ENCODE peak calls at places on chromosomes 5 and 9, in nine cellular contexts. P is HCT116; V is IMR-90; J is adrenal gland; L is body of pancreas; W is upper lobe of right lung; A is CD4-positive, CD25-positive, alpha-beta regulatory T cell; Z is mammary epithelial cell; R is sigmoid colon. D is an unnamed sample. For H3K27me3 and H3K4me1, the result is how much of the 10 kb centered on the place peaks cover.

GRCh38 chr5:86671536-86671935 is 53.8 kb downstream of the COX7C start:
- DNase-seq in P (no peak), V (no peak), J (no peak), L (no peak), W (no peak), A (no peak), Z (no peak), R (no peak), D (no peak)

GRCh38 chr5:135042595-135042994 is 8.6 kb upstream of the PITX1 start:
- DNase-seq in P (no peak), V (no peak), J (no peak), L (no peak), W (no peak), A (no peak), Z (no peak), R (no peak), D (no peak)

GRCh38 chr9:109448223-109448622 is 49.9 kb downstream of the PTPN3 start:
- DNase-seq in P (no peak), V (peak), J (no peak), L (no peak), W (no peak), A (no peak), Z (peak), R (no peak), D (no peak)

GRCh38 chr9:127977877-127978647 is 2.7 kb downstream of the EEIG1 start:
- DNase-seq in P (no peak), V (peak), J (peak), L (peak), W (peak), A (no peak), Z (peak), R (peak), D (peak)

GRCh38 chr5:171858303-171858702 is 72.7 kb downstream of the SMIM23 start:
- DNase-seq in P (no peak), V (no peak), J (no peak), L (no peak), W (no peak), A (no peak), Z (no peak), R (no peak), D (no peak)

GRCh38 chr5:9545959-9546851 is at the start of gene SEMA5A:
- DNase-seq in P (no peak), V (peak), J (peak), L (peak), W (peak), A (no peak), Z (peak), R (peak), D (peak)

GRCh38 chr9:93258818-93259489 is 75.0 kb downstream of the WNK2 start:
- DNase-seq in P (no peak), V (no peak), J (peak), L (peak), W (peak), A (no peak), Z (no peak), R (peak), D (no peak)

GRCh38 chr9:120484162-120484561 is 95.8 kb downstream of the CDK5RAP2 start:
- DNase-seq in P (no peak), V (no peak), J (no peak), L (no peak), W (no peak), A (no peak), Z (no peak), R (no peak), D (no peak)

GRCh38 chr5:91187032-91187431 is 196.1 kb downstream of the ARRDC3 start:
- DNase-seq in P (no peak), V (no peak), J (no peak), L (no peak), W (no peak), A (no peak), Z (peak), R (no peak), D (no peak)

GRCh38 chr5:156479864-156480263 is 152.9 kb downstream of the SGCD start:
- DNase-seq in P (no peak), V (peak), J (no peak), L (no peak), W (no peak), A (no peak), Z (no peak), R (no peak), D (no peak)

GRCh38 chr5:10797246-10797645 is 36.2 kb upstream of the DAP start:
- DNase-seq in P (no peak), V (peak), J (no peak), L (no peak), W (no peak), A (no peak), Z (peak), R (no peak), D (no peak)

GRCh38 chr9:110918316-110919054 is 119.8 kb downstream of the LPAR1 start:
- DNase-seq in P (no peak), V (peak), J (no peak), L (no peak), W (no peak), A (no peak), Z (peak), R (no peak), D (peak)

GRCh38 chr5:135062216-135063055 is 28.4 kb upstream of the PITX1 start:
- DNase-seq in P (no peak), V (no peak), J (no peak), L (no peak), W (no peak), A (no peak), Z (no peak), R (peak), D (no peak)

GRCh38 chr5:39584921-39585320 is 160.1 kb upstream of the DAB2 start:
- DNase-seq in P (no peak), V (peak), J (no peak), L (no peak), W (no peak), A (no peak), Z (no peak), R (no peak), D (peak)

GRCh38 chr5:123429993-123430392 is 6.8 kb upstream of the CEP120 start:
- DNase-seq in P (peak), V (peak), J (peak), L (no peak), W (no peak), A (no peak), Z (peak), R (no peak), D (no peak)

GRCh38 chr9:35516481-35516880 is 26.6 kb downstream of the RUSC2 start:
- DNase-seq in P (no peak), V (peak), J (no peak), L (no peak), W (no peak), A (no peak), Z (peak), R (no peak), D (peak)

GRCh38 chr9:6356441-6356840 is 28.3 kb downstream of the TPD52L3 start:
- DNase-seq in P (no peak), V (no peak), J (no peak), L (no peak), W (no peak), A (no peak), Z (peak), R (no peak), D (no peak)

GRCh38 chr9:36991516-36992134 is 42.4 kb downstream of the PAX5 start:
- DNase-seq in P (peak), V (no peak), J (no peak), L (no peak), W (peak), A (no peak), Z (peak), R (no peak), D (no peak)

GRCh38 chr5:68368686-68369359 is 153.3 kb downstream of the PIK3R1 start:
- DNase-seq in P (no peak), V (peak), J (no peak), L (no peak), W (no peak), A (peak), Z (peak), R (no peak), D (no peak)

GRCh38 chr5:112883192-112883591 is 22.1 kb downstream of the SRP19 start:
- DNase-seq in P (no peak), V (no peak), J (no peak), L (no peak), W (no peak), A (no peak), Z (no peak), R (no peak), D (no peak)

GRCh38 chr5:96780626-96781025 is 27.1 kb downstream of the ERAP1 start:
- DNase-seq in P (no peak), V (peak), J (no peak), L (no peak), W (no peak), A (no peak), Z (peak), R (no peak), D (no peak)

GRCh38 chr9:91771027-91771426 is 179.0 kb downstream of the ROR2 start:
- DNase-seq in P (no peak), V (peak), J (no peak), L (peak), W (no peak), A (no peak), Z (peak), R (peak), D (peak)

GRCh38 chr5:138000102-138000723 is 32.7 kb downstream of the FAM13B start:
- DNase-seq in P (peak), V (peak), J (peak), L (no peak), W (no peak), A (no peak), Z (peak), R (no peak), D (no peak)

GRCh38 chr9:18877984-18878383 is 155.0 kb downstream of the SAXO1 start:
- DNase-seq in P (no peak), V (no peak), J (no peak), L (no peak), W (no peak), A (no peak), Z (no peak), R (no peak), D (no peak)

GRCh38 chr9:127158995-127159801 is 36.8 kb upstream of the ANGPTL2 start:
- DNase-seq in P (peak), V (peak), J (peak), L (peak), W (peak), A (no peak), Z (peak), R (peak), D (peak)

GRCh38 chr9:106874031-106874430 is 11.1 kb downstream of the ZNF462 start:
- DNase-seq in P (no peak), V (no peak), J (no peak), L (no peak), W (no peak), A (no peak), Z (no peak), R (no peak), D (no peak)

GRCh38 chr5:24642022-24642421 is 2.8 kb downstream of the CDH10 start:
- DNase-seq in P (no peak), V (peak), J (no peak), L (peak), W (no peak), A (no peak), Z (peak), R (no peak), D (no peak)

GRCh38 chr5:132471006-132471907 is 19.3 kb downstream of the IRF1 start:
- DNase-seq in P (no peak), V (no peak), J (no peak), L (peak), W (peak), A (no peak), Z (no peak), R (peak), D (no peak)

GRCh38 chr9:129289883-129290282 is 111.8 kb upstream of the IER5L start:
- DNase-seq in P (no peak), V (no peak), J (peak), L (no peak), W (peak), A (no peak), Z (no peak), R (peak), D (no peak)

GRCh38 chr5:53323943-53324642 is 156.3 kb upstream of the FST start:
- DNase-seq in P (no peak), V (peak), J (no peak), L (no peak), W (no peak), A (no peak), Z (peak), R (no peak), D (no peak)

GRCh38 chr5:95647886-95648860 is 1.6 kb downstream of the RFESD start:
- DNase-seq in P (no peak), V (peak), J (no peak), L (no peak), W (no peak), A (no peak), Z (no peak), R (no peak), D (no peak)

GRCh38 chr5:180628211-180628610 is 21.2 kb downstream of the FLT4 start:
- DNase-seq in P (no peak), V (no peak), J (no peak), L (no peak), W (no peak), A (no peak), Z (no peak), R (no peak), D (no peak)

GRCh38 chr9:34219421-34219820 is 40.6 kb downstream of the UBAP1 start:
- DNase-seq in P (no peak), V (no peak), J (no peak), L (no peak), W (no peak), A (no peak), Z (no peak), R (no peak), D (no peak)

GRCh38 chr5:128121679-128122078 is 38.1 kb downstream of the SLC12A2 start:
- DNase-seq in P (peak), V (no peak), J (no peak), L (peak), W (no peak), A (no peak), Z (peak), R (no peak), D (no peak)

GRCh38 chr9:71001780-71002386 is 119.5 kb downstream of the TRPM3 start:
- DNase-seq in P (peak), V (peak), J (peak), L (peak), W (no peak), A (no peak), Z (peak), R (no peak), D (peak)

GRCh38 chr5:3127423-3127911 is 376.0 kb upstream of the IRX2 start:
- DNase-seq in P (no peak), V (no peak), J (no peak), L (no peak), W (no peak), A (no peak), Z (no peak), R (no peak), D (no peak)

GRCh38 chr9:101524371-101524770 is 9.3 kb upstream of the RNF20 start:
- DNase-seq in P (no peak), V (no peak), J (no peak), L (no peak), W (no peak), A (no peak), Z (no peak), R (no peak), D (no peak)

GRCh38 chr9:13841801-13842462 is 472.0 kb downstream of the NFIB start:
- DNase-seq in P (no peak), V (no peak), J (no peak), L (no peak), W (no peak), A (no peak), Z (no peak), R (no peak), D (no peak)

GRCh38 chr5:36877667-36878420 is 1.3 kb downstream of the NIPBL start:
- DNase-seq in P (peak), V (peak), J (no peak), L (no peak), W (no peak), A (peak), Z (peak), R (no peak), D (peak)

GRCh38 chr9:33946779-33947535 is 101.7 kb downstream of the UBAP2 start:
- DNase-seq in P (no peak), V (peak), J (no peak), L (no peak), W (no peak), A (no peak), Z (peak), R (no peak), D (peak)

GRCh38 chr9:121694582-121694981 is 43.1 kb downstream of the DAB2IP start:
- DNase-seq in P (no peak), V (no peak), J (no peak), L (no peak), W (no peak), A (no peak), Z (no peak), R (peak), D (no peak)

GRCh38 chr9:121694001-121694400 is 42.6 kb downstream of the DAB2IP start:
- DNase-seq in P (no peak), V (no peak), J (no peak), L (no peak), W (no peak), A (no peak), Z (no peak), R (no peak), D (no peak)

GRCh38 chr9:121699271-121700164 is 48.1 kb downstream of the DAB2IP start:
- DNase-seq in P (no peak), V (peak), J (peak), L (peak), W (peak), A (peak), Z (peak), R (peak), D (no peak)

GRCh38 chr9:121698627-121699270 is 47.3 kb downstream of the DAB2IP start:
- DNase-seq in P (no peak), V (no peak), J (no peak), L (peak), W (no peak), A (no peak), Z (no peak), R (no peak), D (no peak)

DNA sequence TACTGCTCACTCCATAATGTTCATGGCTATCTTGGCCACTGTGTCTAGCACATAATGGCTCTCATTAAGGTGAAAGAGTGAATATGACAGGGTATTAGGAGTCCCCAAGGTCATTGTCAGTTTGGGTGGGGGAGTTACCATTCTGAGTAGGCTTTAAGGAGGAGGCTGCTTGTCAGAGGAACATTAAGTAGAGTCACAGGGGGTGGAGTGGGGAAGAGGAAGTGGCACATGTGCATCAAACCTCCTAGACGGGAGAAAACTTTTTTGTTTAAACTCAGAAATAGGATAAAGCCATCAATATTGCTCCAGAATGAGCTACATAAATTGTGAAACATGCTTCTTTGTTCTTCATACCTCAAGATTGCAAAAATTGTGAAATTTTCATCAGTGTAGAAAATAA is 45.5 kb downstream of the DAB2IP start:
- DNase-seq in P (no peak), V (no peak), J (no peak), L (no peak), W (no peak), A (no peak), Z (no peak), R (no peak), D (no peak)
- H3K27me3 ChIP-seq in P (under half), V (under half), J (under half), L (under half), W (under half), A (under half), Z (under half), R (under half), D (under half)

DNA sequence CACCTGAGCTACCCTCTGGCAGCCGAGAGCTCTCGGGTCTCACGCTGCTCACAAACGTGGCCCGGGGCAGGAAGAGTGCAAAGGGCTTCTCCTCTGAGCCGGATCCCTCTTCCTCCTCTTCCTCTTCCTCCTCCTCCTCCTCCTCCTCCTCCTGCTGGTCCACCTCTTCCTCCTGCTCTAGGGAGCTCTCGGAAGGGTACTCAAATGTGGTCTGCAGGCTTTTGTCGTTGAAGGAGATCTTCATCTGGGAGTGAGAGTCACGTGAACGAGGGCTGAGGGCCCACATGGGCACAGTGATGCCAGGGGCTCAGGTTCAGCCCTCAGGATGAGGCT is 3.9 kb downstream of the SSNA1 start:
- DNase-seq in P (no peak), V (no peak), J (no peak), L (no peak), W (no peak), A (no peak), Z (no peak), R (no peak), D (no peak)
- H3K4me1 ChIP-seq in P (under half), V (under half), J (under half), L (half or more), W (under half), A (under half), Z (under half), R (under half), D (under half)

GRCh38 chr5:69491027-69491426 is 1.6 kb upstream of the OCLN start:
- DNase-seq in P (no peak), V (no peak), J (no peak), L (no peak), W (no peak), A (no peak), Z (no peak), R (no peak), D (no peak)
- H3K27me3 ChIP-seq in P (under half), V (under half), J (under half), L (under half), W (under half), A (under half), Z (under half), R (under half), D (under half)

GRCh38 chr5:74310386-74310785 is 330.1 kb downstream of the ENC1 start:
- DNase-seq in P (no peak), V (peak), J (no peak), L (no peak), W (no peak), A (no peak), Z (peak), R (no peak), D (no peak)
- H3K4me1 ChIP-seq in P (under half), V (under half), J (under half), L (under half), W (under half), A (under half), Z (under half), R (under half), D (under half)

GRCh38 chr5:176184608-176185132 is 53.6 kb upstream of the SIMC1 start:
- DNase-seq in P (no peak), V (no peak), J (no peak), L (no peak), W (no peak), A (no peak), Z (no peak), R (no peak), D (no peak)
- H3K27me3 ChIP-seq in P (under half), V (under half), J (under half), L (under half), W (under half), A (under half), Z (under half), R (under half), D (under half)

GRCh38 chr9:123337971-123338370 is 18.0 kb upstream of the CRB2 start:
- DNase-seq in P (no peak), V (no peak), J (no peak), L (no peak), W (no peak), A (no peak), Z (no peak), R (no peak), D (no peak)
- H3K4me1 ChIP-seq in P (under half), V (under half), J (under half), L (under half), W (under half), A (under half), Z (under half), R (under half), D (under half)

DNA sequence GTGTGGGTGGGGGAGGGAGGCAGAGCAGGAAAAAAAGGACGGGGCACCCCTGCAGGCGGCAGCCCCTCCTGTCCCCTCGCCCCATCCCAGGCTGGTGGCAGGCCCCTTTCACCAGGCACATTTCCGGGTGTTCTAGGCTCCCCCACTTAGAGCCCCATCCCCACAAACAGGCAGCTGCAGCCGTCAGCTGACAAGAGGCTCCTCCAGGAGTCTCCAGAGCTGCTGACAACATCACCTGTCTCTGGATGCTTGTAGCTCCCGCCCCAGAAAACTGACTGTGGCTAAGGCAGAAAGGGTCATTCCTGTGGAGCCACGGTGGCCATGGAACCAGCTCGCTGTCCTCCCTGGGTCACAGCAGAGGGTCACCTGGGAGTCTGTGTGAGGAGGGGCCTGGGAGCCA is 50.8 kb downstream of the HMCN2 start:
- DNase-seq in P (no peak), V (no peak), J (no peak), L (no peak), W (no peak), A (no peak), Z (no peak), R (no peak), D (no peak)
- H3K27me3 ChIP-seq in P (under half), V (half or more), J (under half), L (under half), W (under half), A (under half), Z (under half), R (under half), D (under half)

GRCh38 chr9:135887021-135887507 is 20.3 kb downstream of the CAMSAP1 start:
- DNase-seq in P (no peak), V (peak), J (peak), L (no peak), W (no peak), A (no peak), Z (peak), R (no peak), D (no peak)
- H3K4me1 ChIP-seq in P (under half), V (under half), J (half or more), L (under half), W (under half), A (half or more), Z (half or more), R (half or more), D (under half)

GRCh38 chr5:158245513-158245912 is 386.6 kb upstream of the CLINT1 start:
- DNase-seq in P (no peak), V (no peak), J (no peak), L (no peak), W (no peak), A (no peak), Z (no peak), R (no peak), D (no peak)
- H3K27me3 ChIP-seq in P (under half), V (under half), J (under half), L (under half), W (under half), A (under half), Z (under half), R (under half), D (under half)

D was measured in SJSA1.